ENCODE peak calls at places on chromosomes 6 and 20, in four cellular contexts. W, M, D and G are unnamed samples.
A peak's percentile ranks its signal among the peaks of the same experiment; 100 is the strongest.

GRCh38 chr6:116074732-116075387 is 14.2 kb upstream of the FRK start:
- DNase-seq in W (no peak), M (no peak), D (no peak), G (no peak)

GRCh38 chr6:139131736-139132285 is 3.1 kb upstream of the HECA start:
- DNase-seq in W (no peak), M (no peak), D (no peak), G (no peak)

GRCh38 chr6:161694995-161695394 is 421.1 kb upstream of the AGPAT4 start:
- DNase-seq in W (no peak), M (no peak), D (no peak), G (no peak)

GRCh38 chr6:75204959-75205775 is 686 bp downstream of the COL12A1 start:
- DNase-seq in W (no peak), M (peak; percentile 38), D (no peak), G (no peak)

GRCh38 chr6:52544325-52545022 is 32.4 kb downstream of the TRAM2 start:
- DNase-seq in W (no peak), M (no peak), D (no peak), G (no peak)

GRCh38 chr20:21102691-21103311 is 3.4 kb downstream of the LINC00237 start:
- DNase-seq in W (peak; percentile 47), M (no peak), D (no peak), G (peak; percentile 38)

GRCh38 chr20:52801628-52802006 is 170.5 kb upstream of the TSHZ2 start:
- DNase-seq in W (no peak), M (no peak), D (no peak), G (no peak)

GRCh38 chr6:137269347-137269746 is 50.2 kb upstream of the IFNGR1 start:
- DNase-seq in W (no peak), M (no peak), D (no peak), G (no peak)

GRCh38 chr6:4610256-4610655 is 165.9 kb upstream of the CDYL start:
- DNase-seq in W (no peak), M (no peak), D (no peak), G (no peak)

GRCh38 chr6:103284835-103285234 is 1574.9 kb downstream of the HACE1 start:
- DNase-seq in W (no peak), M (no peak), D (no peak), G (no peak)

GRCh38 chr20:25066386-25066785 is 8.4 kb upstream of the ACSS1 start:
- DNase-seq in W (no peak), M (no peak), D (no peak), G (no peak)

GRCh38 chr6:168852336-168852884 is 401.2 kb downstream of the THBS2 start:
- DNase-seq in W (no peak), M (no peak), D (no peak), G (no peak)

GRCh38 chr20:7220755-7221154 is 453.3 kb downstream of the BMP2 start:
- DNase-seq in W (no peak), M (no peak), D (no peak), G (no peak)

GRCh38 chr6:43768983-43769525 is 957 bp upstream of the VEGFA start:
- DNase-seq in W (peak; percentile 60), M (no peak), D (no peak), G (peak; percentile 44)

GRCh38 chr20:57772349-57772964 is 62.6 kb upstream of the PMEPA1 start:
- DNase-seq in W (no peak), M (no peak), D (no peak), G (no peak)

GRCh38 chr20:17680836-17681740 is 954 bp downstream of the RRBP1 start:
- DNase-seq in W (peak; percentile 66), M (peak; percentile 72), D (peak; percentile 64), G (peak; percentile 77)

GRCh38 chr20:22389836-22390542 is 194.4 kb downstream of the FOXA2 start:
- DNase-seq in W (no peak), M (no peak), D (no peak), G (no peak)

GRCh38 chr6:53546256-53546655 is 1.4 kb upstream of the GCLC start:
- DNase-seq in W (no peak), M (no peak), D (no peak), G (no peak)

GRCh38 chr6:153043719-153044118 is 41.2 kb upstream of the MTRF1L start:
- DNase-seq in W (no peak), M (no peak), D (no peak), G (no peak)